ENCODE peak calls at places on chromosome 6, in six cellular contexts. Z, J, W, E, L and P are unnamed samples.

GRCh38 chr6:100346828-100347227 is 117.9 kb downstream of the SIM1 start:
- DNase-seq in Z (no peak), E (peak; percentile 62), J (no peak), W (no peak), L (no peak), P (no peak)

GRCh38 chr6:80605165-80605989 is 498.9 kb downstream of the BCKDHB start:
- DNase-seq in L (peak; percentile 42), Z (no peak), J (no peak), W (no peak), E (peak; percentile 56), P (no peak)

GRCh38 chr6:3549314-3549940 is 92.6 kb upstream of the SLC22A23 start:
- DNase-seq in E (no peak), W (peak; percentile 42), J (no peak), Z (no peak), L (no peak), P (no peak)

GRCh38 chr6:123770247-123770949 is 33.3 kb upstream of the NKAIN2 start:
- DNase-seq in Z (no peak), W (no peak), E (peak; percentile 16), L (no peak), J (no peak), P (no peak)

GRCh38 chr6:120405947-120406346 is 928.3 kb downstream of the TBC1D32 start:
- DNase-seq in W (no peak), Z (no peak), J (no peak), E (no peak), L (peak; percentile 13), P (no peak)

GRCh38 chr6:41449399-41450245 is 96.6 kb upstream of the FOXP4 start:
- DNase-seq in J (no peak), E (peak; percentile 78), W (no peak), Z (peak; percentile 83), L (no peak), P (peak; percentile 64)

GRCh38 chr6:18242062-18242851 is 22.1 kb downstream of the DEK start:
- DNase-seq in L (peak; percentile 72), W (no peak), Z (no peak), J (no peak), E (peak; percentile 81), P (no peak)

GRCh38 chr6:15090145-15090579 is 155.7 kb upstream of the JARID2 start:
- DNase-seq in W (no peak), E (no peak), J (no peak), L (no peak), Z (no peak), P (no peak)

GRCh38 chr6:13289789-13290318 is 38.5 kb downstream of the TBC1D7 start:
- DNase-seq in Z (no peak), L (no peak), J (no peak), W (no peak), E (no peak), P (peak; percentile 24)

GRCh38 chr6:154566866-154567265 is 56.4 kb upstream of the CNKSR3 start:
- DNase-seq in W (no peak), Z (no peak), E (no peak), L (no peak), J (no peak), P (no peak)

GRCh38 chr6:80477591-80478370 is 371.3 kb downstream of the BCKDHB start:
- DNase-seq in Z (no peak), W (no peak), L (no peak), E (no peak), J (no peak), P (no peak)

GRCh38 chr6:41921712-41921998 is 356 bp downstream of the BYSL start:
- DNase-seq in L (no peak), W (no peak), E (no peak), Z (no peak), J (no peak), P (no peak)

GRCh38 chr6:139452176-139452876 is 77.9 kb upstream of the CITED2 start:
- DNase-seq in Z (no peak), L (no peak), W (no peak), E (peak; percentile 82), J (no peak), P (no peak)

GRCh38 chr6:80637312-80637711 is 530.8 kb downstream of the BCKDHB start:
- DNase-seq in W (no peak), Z (no peak), L (no peak), J (no peak), E (peak; percentile 46), P (no peak)

GRCh38 chr6:157229219-157229607 is 94.1 kb downstream of the TMEM242 start:
- DNase-seq in Z (no peak), J (no peak), E (no peak), L (no peak), W (no peak), P (no peak)

GRCh38 chr6:155402656-155403304 is 52.9 kb downstream of the NOX3 start:
- DNase-seq in L (no peak), W (no peak), J (no peak), E (no peak), Z (no peak), P (no peak)

GRCh38 chr6:21730533-21730932 is 137.0 kb downstream of the SOX4 start:
- DNase-seq in Z (no peak), J (no peak), W (peak; percentile 74), L (no peak), E (no peak), P (no peak)

GRCh38 chr6:161238076-161238869 is 35.6 kb downstream of the AGPAT4 start:
- DNase-seq in W (no peak), E (no peak), J (no peak), Z (no peak), L (no peak), P (no peak)

GRCh38 chr6:53707108-53707897 is 41.7 kb upstream of the KLHL31 start:
- DNase-seq in E (no peak), L (no peak), W (no peak), J (no peak), Z (no peak), P (no peak)

GRCh38 chr6:28771401-28772267 is 152.2 kb downstream of the TRIM27 start:
- DNase-seq in E (no peak), Z (no peak), J (no peak), L (no peak), W (peak; percentile 79), P (no peak)

GRCh38 chr6:19719691-19720127 is 117.5 kb upstream of the ID4 start:
- DNase-seq in L (no peak), W (no peak), E (peak; percentile 55), J (no peak), Z (no peak), P (no peak)

GRCh38 chr6:144415014-144415413 is 129.9 kb downstream of the UTRN start:
- DNase-seq in L (no peak), Z (no peak), E (peak; percentile 71), W (no peak), J (peak; percentile 85), P (no peak)

GRCh38 chr6:7542065-7542877 is 800 bp downstream of the DSP start:
- DNase-seq in Z (peak; percentile 36), W (peak; percentile 74), L (no peak), E (no peak), J (no peak), P (peak; percentile 53)

GRCh38 chr6:7541175-7542064 is at the start of gene DSP:
- DNase-seq in Z (peak; percentile 38), L (peak; percentile 48), W (peak; percentile 75), E (peak; percentile 8), J (no peak), P (peak; percentile 94)

GRCh38 chr6:7543761-7544424 is 2.4 kb downstream of the DSP start:
- DNase-seq in Z (no peak), E (no peak), L (no peak), W (peak; percentile 72), J (no peak), P (peak; percentile 41)

GRCh38 chr6:7544597-7544996 is 3.1 kb downstream of the DSP start:
- DNase-seq in E (no peak), L (no peak), Z (no peak), W (no peak), J (no peak), P (no peak)

GRCh38 chr6:7542878-7543394 is 1.5 kb downstream of the DSP start:
- DNase-seq in L (peak; percentile 56), Z (peak; percentile 40), E (peak; percentile 26), J (no peak), W (peak; percentile 92), P (peak; percentile 81)
- H3K27ac ChIP-seq in L (peak overlapping the region; percentile 93), Z (no peak overlapping the region), E (peak overlapping the region; percentile 97), J (peak overlapping the region; percentile 15), W (peak overlapping the region; percentile 65), P (peak overlapping the region; percentile 93)

GRCh38 chr6:93017213-93017612 is 402.1 kb downstream of the EPHA7 start:
- DNase-seq in L (no peak), Z (no peak), W (no peak), J (no peak), E (peak; percentile 9), P (no peak)
- TF ChIP-seq CTCF in L (no peak), Z (no peak), W (no peak), J (peak; percentile 24), E (peak; percentile 18), P (no peak)

DNA sequence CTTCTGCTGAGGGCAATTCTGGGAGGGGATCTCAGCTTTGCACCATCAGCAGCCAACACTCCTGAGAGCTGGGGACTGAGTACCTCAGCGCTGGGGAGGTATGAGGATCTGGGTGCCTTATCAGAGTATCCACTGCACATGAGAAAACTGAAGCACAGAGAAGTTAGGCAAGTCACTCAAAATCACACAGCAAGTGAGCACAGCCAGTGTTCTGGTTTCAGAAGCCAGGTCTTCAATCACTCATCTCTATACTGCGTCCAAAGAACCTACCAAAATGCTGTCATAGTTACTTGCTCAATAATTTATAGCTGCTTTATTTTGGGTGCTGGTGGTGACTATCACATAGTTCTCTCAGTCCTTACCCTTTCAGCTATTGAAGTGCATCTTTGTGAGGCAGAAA is 5.0 kb downstream of the ADTRP start:
- DNase-seq in J (no peak), W (no peak), L (no peak), Z (no peak), E (no peak), P (no peak)
- H3K27ac ChIP-seq in J (no peak overlapping the region), W (no peak overlapping the region), L (no peak overlapping the region), Z (no peak overlapping the region), E (no peak overlapping the region), P (no peak overlapping the region)

GRCh38 chr6:11462742-11463414 is 74.7 kb upstream of the TMEM170B start:
- DNase-seq in E (peak; percentile 46), L (no peak), W (no peak), Z (no peak), J (no peak), P (no peak)

GRCh38 chr6:11458509-11458908 is 79.0 kb upstream of the TMEM170B start:
- DNase-seq in J (no peak), Z (no peak), W (no peak), E (no peak), L (no peak), P (no peak)

GRCh38 chr6:11460837-11461661 is 76.5 kb upstream of the TMEM170B start:
- DNase-seq in E (no peak), L (no peak), J (no peak), Z (no peak), W (no peak), P (no peak)

GRCh38 chr6:11459002-11459658 is 78.4 kb upstream of the TMEM170B start:
- DNase-seq in E (no peak), Z (no peak), W (no peak), J (no peak), L (no peak), P (no peak)

DNA sequence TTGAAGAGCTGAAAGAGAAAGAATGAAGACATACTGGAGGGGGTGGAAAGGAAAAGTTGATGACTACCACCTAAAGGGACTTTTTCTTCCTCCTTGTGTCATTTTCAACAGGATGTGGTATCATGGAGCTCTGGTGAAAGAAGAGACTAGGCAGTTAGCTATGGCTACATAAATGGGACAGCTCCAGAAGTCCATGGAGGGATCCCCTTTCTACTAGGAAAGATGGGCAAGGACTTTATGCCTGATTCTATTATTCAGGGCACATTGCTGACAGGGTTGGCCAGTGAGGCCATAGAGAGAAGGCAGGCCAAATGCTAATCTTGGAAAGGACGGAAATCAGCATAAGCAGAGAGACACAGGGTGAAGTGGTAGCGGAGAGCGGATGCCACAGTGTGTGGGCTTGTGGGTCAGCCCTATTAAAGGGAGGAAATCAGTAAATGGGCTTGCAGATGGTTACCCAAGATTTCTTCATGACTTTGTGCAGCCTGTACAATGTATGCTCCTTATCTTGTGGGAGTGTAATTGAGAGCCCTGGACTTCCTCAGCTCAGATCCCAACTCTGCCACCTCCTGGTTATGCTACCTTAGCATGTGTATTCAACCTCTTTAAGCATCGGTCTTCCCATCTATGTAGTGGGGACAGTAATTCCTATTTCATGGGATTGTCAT is 77.4 kb upstream of the TMEM170B start:
- DNase-seq in Z (no peak), L (no peak), W (no peak), J (no peak), E (peak; percentile 56), P (no peak)
- TF ChIP-seq CTCF in Z (no peak), L (no peak), W (no peak), J (no peak), E (peak; percentile 16), P (no peak)